ENCODE peak calls at places on chromosomes 5 and 9, in five cellular contexts. G, W, C, Z and R are unnamed samples.

GRCh38 chr5:37615184-37615583 is 224.7 kb downstream of the GDNF start:
- DNase-seq in C (no peak), Z (no peak), G (no peak), W (no peak), R (no peak)

GRCh38 chr5:68171101-68171558 is 44.4 kb upstream of the PIK3R1 start:
- DNase-seq in G (no peak), W (no peak), C (no peak), Z (peak), R (no peak)

GRCh38 chr5:122726990-122727616 is 47.8 kb upstream of the SNX2 start:
- DNase-seq in Z (no peak), C (no peak), W (no peak), G (no peak), R (peak)

GRCh38 chr9:116700882-116701836 is 14.1 kb downstream of the TRIM32 start:
- DNase-seq in C (no peak), G (no peak), Z (no peak), W (no peak), R (no peak)

GRCh38 chr5:168317521-168318147 is 26.2 kb downstream of the WWC1 start:
- DNase-seq in G (peak), Z (no peak), W (no peak), C (no peak), R (peak)

GRCh38 chr9:133384736-133385321 is 8.7 kb downstream of the STKLD1 start:
- DNase-seq in G (no peak), W (no peak), Z (no peak), C (no peak), R (no peak)

GRCh38 chr5:4868140-4868735 is 271.9 kb upstream of the ADAMTS16 start:
- DNase-seq in Z (no peak), C (no peak), W (peak), G (peak), R (no peak)

GRCh38 chr9:107805198-107805597 is 315.6 kb upstream of the KLF4 start:
- DNase-seq in C (no peak), W (no peak), G (no peak), Z (no peak), R (no peak)

GRCh38 chr9:125984461-125984860 is 237.3 kb downstream of the PBX3 start:
- DNase-seq in C (no peak), Z (peak), W (no peak), G (no peak), R (no peak)

GRCh38 chr5:36298546-36298945 is 3.2 kb downstream of the RANBP3L start:
- DNase-seq in C (no peak), W (no peak), G (no peak), Z (no peak), R (no peak)

GRCh38 chr9:20811872-20812271 is 127.8 kb downstream of the FOCAD start:
- DNase-seq in Z (no peak), W (no peak), G (no peak), C (no peak), R (no peak)

GRCh38 chr9:133460405-133461175 is 812 bp downstream of the CACFD1 start:
- DNase-seq in C (no peak), W (peak), G (peak), Z (no peak), R (peak)

GRCh38 chr9:78577507-78577906 is 280.6 kb downstream of the PSAT1 start:
- DNase-seq in C (no peak), Z (no peak), W (no peak), G (no peak), R (no peak)

GRCh38 chr5:2160811-2161210 is 278.1 kb upstream of the IRX4 start:
- DNase-seq in C (no peak), Z (no peak), W (no peak), G (no peak), R (no peak)

GRCh38 chr9:91746357-91746756 is 203.7 kb downstream of the ROR2 start:
- DNase-seq in G (no peak), W (no peak), C (no peak), Z (no peak), R (no peak)